ENCODE peak calls at places on chromosomes 7 and 10, in five cellular contexts. X is SK-N-SH, L is GM23248, R is MM.1S, M is hepatocyte. S is an unnamed sample.

GRCh38 chr10:65838811-65839210 is 1087.0 kb upstream of the LRRTM3 start:
- DNase-seq in M (no peak), X (no peak), R (no peak), L (no peak), S (peak; percentile 74)

GRCh38 chr10:102665904-102666509 is 21.7 kb downstream of the TRIM8 start:
- DNase-seq in R (no peak), X (no peak), M (no peak), L (no peak), S (no peak)

GRCh38 chr10:126906704-126907422 is 1.6 kb downstream of the DOCK1 start:
- DNase-seq in X (no peak), R (no peak), L (no peak), M (no peak), S (no peak)

GRCh38 chr7:147509052-147509480 is 1081.5 kb upstream of the C7orf33 start:
- DNase-seq in X (no peak), R (no peak), M (no peak), L (peak; percentile 46), S (peak; percentile 35)

GRCh38 chr10:90871279-90871760 is 454 bp upstream of the RPP30 start:
- DNase-seq in L (peak; percentile 78), X (peak; percentile 72), M (peak; percentile 77), R (peak; percentile 82), S (no peak)

GRCh38 chr10:51063659-51064535 is 10.4 kb upstream of the PRKG1 start:
- DNase-seq in X (peak; percentile 22), M (peak; percentile 47), R (peak; percentile 43), L (peak; percentile 71), S (peak; percentile 99)

GRCh38 chr10:14553434-14553833 is 221.3 kb downstream of the FAM107B start:
- DNase-seq in L (peak; percentile 88), R (no peak), X (no peak), M (no peak), S (peak; percentile 40)

GRCh38 chr10:132539431-132539839 is 1.8 kb downstream of the INPP5A start:
- DNase-seq in R (no peak), L (peak; percentile 56), M (no peak), X (no peak), S (no peak)

GRCh38 chr10:121355161-121355560 is 243.1 kb downstream of the FGFR2 start:
- DNase-seq in L (no peak), X (no peak), M (no peak), R (no peak), S (no peak)

GRCh38 chr7:105011771-105012502 is 2.1 kb upstream of the KMT2E start:
- DNase-seq in X (no peak), R (peak; percentile 55), M (no peak), L (peak; percentile 54), S (no peak)

GRCh38 chr7:118689403-118689802 is 464.9 kb downstream of the ANKRD7 start:
- DNase-seq in M (no peak), X (no peak), R (no peak), L (no peak), S (no peak)

GRCh38 chr10:122421747-122422146 is 32.7 kb upstream of the ARMS2 start:
- DNase-seq in L (peak; percentile 14), R (no peak), M (no peak), X (no peak), S (no peak)

GRCh38 chr10:29609696-29610095 is 25.1 kb downstream of the SVIL start:
- DNase-seq in M (no peak), R (no peak), L (no peak), X (no peak), S (no peak)

GRCh38 chr7:98836811-98837631 is 32.8 kb downstream of the TMEM130 start:
- DNase-seq in M (peak; percentile 77), R (peak; percentile 28), L (peak; percentile 45), X (peak; percentile 81), S (peak; percentile 51)

GRCh38 chr7:158402471-158402870 is 185.2 kb downstream of the PTPRN2 start:
- DNase-seq in R (no peak), X (no peak), M (no peak), L (no peak), S (no peak)

GRCh38 chr7:83547526-83547925 is 101.4 kb downstream of the SEMA3E start:
- DNase-seq in L (peak; percentile 42), M (peak; percentile 52), R (peak; percentile 87), X (peak; percentile 10), S (peak; percentile 95)

GRCh38 chr10:93131956-93132355 is 58.3 kb downstream of the CYP26A1 start:
- DNase-seq in L (no peak), X (no peak), M (no peak), R (no peak), S (no peak)

GRCh38 chr10:119166564-119166963 is 1.1 kb upstream of the SFXN4 start:
- DNase-seq in R (no peak), L (peak; percentile 7), X (no peak), M (no peak), S (no peak)

GRCh38 chr7:123538189-123538714 is 3.9 kb upstream of the IQUB start:
- DNase-seq in R (no peak), X (no peak), M (peak; percentile 23), L (peak; percentile 88), S (peak; percentile 72)

GRCh38 chr7:125641884-125642283 is 712.3 kb upstream of the POT1 start:
- DNase-seq in R (no peak), L (no peak), X (no peak), M (no peak), S (no peak)

GRCh38 chr7:70700055-70700934 is 431.6 kb upstream of the GALNT17 start:
- DNase-seq in L (no peak), X (no peak), R (peak; percentile 36), M (no peak), S (no peak)

GRCh38 chr7:29806131-29806792 is at the start of gene WIPF3:
- DNase-seq in R (peak; percentile 33), L (peak; percentile 44), X (peak; percentile 90), M (peak; percentile 84), S (peak; percentile 40)

GRCh38 chr10:95217476-95217875 is 23.4 kb downstream of the ACSM6 start:
- DNase-seq in M (no peak), X (no peak), R (no peak), L (peak; percentile 56), S (peak; percentile 56)

GRCh38 chr7:4871930-4872675 is 10.3 kb upstream of the PAPOLB start:
- DNase-seq in L (no peak), R (no peak), X (peak; percentile 99), M (no peak), S (no peak)

GRCh38 chr7:146131701-146132100 is 15.1 kb downstream of the CNTNAP2 start:
- DNase-seq in L (no peak), X (no peak), M (no peak), R (no peak), S (no peak)

GRCh38 chr10:104639595-104640338 is 1.3 kb upstream of the SORCS3 start:
- DNase-seq in M (no peak), X (peak; percentile 55), L (no peak), R (no peak), S (no peak)

GRCh38 chr7:42739591-42739990 is 172.3 kb downstream of the C7orf25 start:
- DNase-seq in M (no peak), X (no peak), R (no peak), L (peak; percentile 53), S (no peak)

DNA sequence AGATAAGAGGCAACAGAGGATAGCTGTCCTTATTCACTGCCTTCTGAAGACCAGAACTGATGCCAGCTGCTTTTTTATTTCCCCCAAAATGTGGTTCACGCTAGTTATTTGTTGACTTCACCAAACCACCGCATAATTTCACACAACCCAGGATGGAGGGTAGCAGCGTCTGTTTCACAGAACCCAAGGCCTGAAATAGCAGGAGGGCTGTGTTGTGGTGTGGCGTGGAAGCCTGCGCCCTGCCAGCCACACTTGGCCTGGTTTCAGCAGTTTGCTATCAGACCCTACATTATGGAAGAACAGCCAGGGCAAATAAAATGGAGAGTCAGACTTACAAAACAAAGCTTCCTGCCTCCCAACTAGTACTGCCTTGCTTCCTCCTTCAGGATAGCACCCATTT is 155.4 kb downstream of the DYNC1I1 start:
- DNase-seq in R (no peak), X (peak; percentile 36), L (no peak), M (no peak), S (no peak)
- TF ChIP-seq EZH2phosphoT487 in R (no peak), X (no peak), L (no peak), M (no peak), S (no peak)

GRCh38 chr7:113582471-113582870 is 336.3 kb downstream of the PPP1R3A start:
- DNase-seq in M (no peak), X (no peak), R (no peak), L (no peak), S (no peak)
- H3K4me3 ChIP-seq in M (no peak overlapping the region), X (no peak overlapping the region), R (no peak overlapping the region), L (no peak overlapping the region), S (no peak overlapping the region)

GRCh38 chr7:28509256-28510021 is 97.1 kb downstream of the CREB5 start:
- DNase-seq in X (no peak), L (no peak), M (no peak), R (no peak), S (no peak)
- TF ChIP-seq EZH2phosphoT487 in X (no peak), L (no peak), M (no peak), R (no peak), S (no peak)

DNA sequence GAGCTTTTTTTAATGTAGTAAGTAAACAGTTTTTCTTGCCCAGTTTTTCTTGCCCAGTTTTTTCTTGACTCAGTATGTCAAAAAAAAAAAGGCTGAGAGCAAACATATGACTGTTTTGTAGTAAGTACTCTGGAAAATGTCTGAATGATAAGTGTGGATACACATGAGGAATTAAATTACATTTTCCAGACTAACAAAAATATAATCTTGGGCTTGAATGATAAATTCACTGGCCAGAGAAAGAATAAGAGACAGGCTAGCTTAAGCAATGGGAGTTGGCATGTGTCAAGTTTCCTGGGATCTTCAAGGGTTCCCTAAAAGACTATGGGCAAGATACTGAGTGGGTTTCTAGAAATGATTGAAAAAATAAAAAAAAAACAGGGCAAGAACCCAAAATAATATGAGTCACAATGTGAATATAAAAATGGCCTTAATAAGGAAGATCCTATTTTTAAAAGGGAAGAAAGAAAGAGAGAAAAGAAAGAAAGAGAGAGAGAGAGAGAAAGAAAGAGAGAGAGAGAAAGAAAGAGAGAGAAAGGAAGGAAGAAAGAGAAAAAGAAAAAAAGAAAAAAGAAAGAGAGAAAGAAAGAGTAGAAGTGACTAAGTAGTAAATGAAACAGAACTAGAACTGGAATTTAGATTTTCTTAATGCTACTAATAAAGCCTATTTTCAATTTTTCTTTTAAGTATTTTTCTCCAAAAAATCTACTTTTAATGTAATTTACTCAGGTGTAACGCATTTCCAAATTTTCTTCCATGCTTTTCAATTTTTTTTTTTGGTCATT is 60.2 kb downstream of the TFPI2 start:
- DNase-seq in R (no peak), M (no peak), L (no peak), X (no peak), S (no peak)
- H3K4me3 ChIP-seq in R (no peak overlapping the region), M (no peak overlapping the region), L (no peak overlapping the region), X (no peak overlapping the region), S (no peak overlapping the region)

GRCh38 chr10:35210961-35211360 is 84.3 kb downstream of the CREM start:
- DNase-seq in L (no peak), X (no peak), R (no peak), M (no peak), S (no peak)
- TF ChIP-seq EZH2phosphoT487 in L (no peak), X (no peak), R (no peak), M (no peak), S (no peak)

GRCh38 chr10:17725703-17726102 is 26.3 kb upstream of the TMEM236 start:
- DNase-seq in L (no peak), M (no peak), R (no peak), X (peak; percentile 49), S (no peak)
- H3K4me3 ChIP-seq in L (no peak overlapping the region), M (no peak overlapping the region), R (no peak overlapping the region), X (no peak overlapping the region), S (no peak overlapping the region)